ENCODE peak calls at places on chromosomes 4 and X, in eight cellular contexts. B, O, A, D, S, U, T and I are unnamed samples.

GRCh38 chr4:152220201-152220666 is 315.7 kb downstream of the FBXW7 start:
- DNase-seq in T (no peak), A (peak), B (no peak), D (peak), U (no peak), S (no peak), O (no peak), I (no peak)

GRCh38 chr4:153792007-153792892 is 3.4 kb upstream of the SFRP2 start:
- DNase-seq in S (peak), B (no peak), A (peak), O (no peak), D (peak), T (peak), U (peak), I (no peak)

GRCh38 chrX:121479406-121479805 is 432.0 kb downstream of the GLUD2 start:
- DNase-seq in S (no peak), U (no peak), T (no peak), D (no peak), A (no peak), O (no peak), B (no peak), I (no peak)

GRCh38 chrX:6129751-6130150 is 98.9 kb downstream of the NLGN4X start:
- DNase-seq in U (no peak), S (no peak), B (no peak), D (no peak), A (no peak), T (no peak), O (no peak), I (no peak)

GRCh38 chr4:156660470-156660869 is 311.1 kb downstream of the PDGFC start:
- DNase-seq in A (no peak), O (no peak), B (no peak), D (no peak), S (no peak), T (no peak), U (no peak), I (no peak)

GRCh38 chrX:23637187-23637586 is 30.1 kb upstream of the PRDX4 start:
- DNase-seq in S (no peak), U (no peak), A (no peak), D (no peak), T (no peak), O (no peak), B (no peak), I (no peak)

GRCh38 chr4:20272411-20272872 is 20.7 kb downstream of the SLIT2 start:
- DNase-seq in A (peak), T (no peak), U (no peak), B (no peak), O (no peak), D (no peak), S (no peak), I (no peak)

GRCh38 chrX:65900850-65901844 is 138.7 kb downstream of the VSIG4 start:
- DNase-seq in A (no peak), B (no peak), O (no peak), U (no peak), S (no peak), D (no peak), T (no peak), I (no peak)

GRCh38 chrX:15838017-15838416 is 16.6 kb downstream of the AP1S2 start:
- DNase-seq in D (no peak), O (no peak), U (no peak), S (no peak), T (no peak), A (no peak), B (no peak), I (no peak)

GRCh38 chr4:27518876-27519275 is 658.2 kb downstream of the STIM2 start:
- DNase-seq in U (no peak), A (no peak), B (no peak), D (no peak), T (no peak), S (no peak), O (no peak), I (no peak)

GRCh38 chr4:71130827-71131603 is 137.6 kb downstream of the DCK start:
- DNase-seq in S (peak), T (no peak), O (no peak), B (no peak), D (no peak), U (no peak), A (peak), I (no peak)

GRCh38 chr4:72208421-72209075 is 176.7 kb downstream of the NPFFR2 start:
- DNase-seq in T (no peak), S (peak), B (no peak), D (no peak), O (no peak), U (no peak), A (no peak), I (no peak)

GRCh38 chr4:54063737-54064316 is 578 bp downstream of the CHIC2 start:
- DNase-seq in O (peak), D (peak), B (peak), S (peak), U (peak), T (peak), A (peak), I (peak)

GRCh38 chr4:186787536-186787935 is 63.9 kb upstream of the FAT1 start:
- DNase-seq in T (no peak), B (no peak), D (no peak), A (no peak), S (no peak), O (no peak), U (no peak), I (no peak)

GRCh38 chr4:8316251-8316771 is 46.8 kb downstream of the HTRA3 start:
- DNase-seq in A (no peak), B (no peak), O (no peak), D (no peak), U (no peak), T (no peak), S (no peak), I (no peak)

GRCh38 chr4:86670739-86671138 is 76.6 kb downstream of the PTPN13 start:
- DNase-seq in D (no peak), S (peak), O (no peak), B (no peak), U (no peak), T (no peak), A (peak), I (no peak)

GRCh38 chr4:23242962-23243361 is 550.2 kb downstream of the GBA3 start:
- DNase-seq in U (no peak), A (no peak), B (no peak), O (no peak), T (no peak), D (no peak), S (no peak), I (no peak)
- H3K4me3 ChIP-seq in U (no peak), A (no peak), B (no peak), O (no peak), T (no peak), D (no peak), S (no peak), I (no peak)

DNA sequence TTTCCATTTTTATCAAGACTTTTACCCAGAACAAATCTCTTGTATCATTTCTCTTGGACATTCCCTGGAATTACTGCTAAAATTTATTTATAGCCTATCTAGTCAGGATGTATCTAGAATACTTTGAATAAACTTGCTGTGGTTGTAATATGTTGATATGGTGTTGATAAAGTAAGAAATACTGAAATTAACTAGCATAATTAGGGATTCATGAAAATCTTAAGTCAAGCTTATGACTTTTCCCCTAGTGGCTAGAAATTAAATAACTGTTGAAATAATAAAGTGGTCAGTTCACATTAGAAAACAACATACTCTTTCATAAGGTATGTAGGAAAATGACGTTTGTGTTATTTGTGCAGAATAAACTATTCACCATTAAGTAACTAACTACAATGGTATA is 73.1 kb upstream of the ANKRD50 start:
- DNase-seq in O (no peak), S (no peak), B (no peak), T (no peak), U (no peak), A (no peak), D (no peak), I (no peak)
- TF ChIP-seq CTCF in O (no peak), S (no peak), B (no peak), T (no peak), U (no peak), A (no peak), D (no peak), I (peak)

GRCh38 chrX:19682712-19683331 is 167.5 kb upstream of the MAP3K15 start:
- DNase-seq in U (peak), B (peak), O (no peak), D (peak), T (peak), A (peak), S (peak), I (no peak)
- H3K4me3 ChIP-seq in U (no peak), B (peak), O (no peak), D (no peak), T (peak), A (no peak), S (no peak), I (no peak)

GRCh38 chrX:71657267-71657666 is 10.1 kb upstream of the LOC101059915 start:
- DNase-seq in T (no peak), D (no peak), S (no peak), A (no peak), U (no peak), O (no peak), B (no peak), I (no peak)

GRCh38 chrX:71653344-71653743 is 14.0 kb upstream of the LOC101059915 start:
- DNase-seq in D (no peak), B (no peak), U (no peak), A (no peak), S (no peak), T (peak), O (no peak), I (no peak)

GRCh38 chrX:71650333-71650969 is 16.9 kb upstream of the LOC101059915 start:
- DNase-seq in U (no peak), T (peak), A (no peak), S (no peak), O (no peak), B (no peak), D (no peak), I (peak)

GRCh38 chrX:71652405-71652804 is 14.9 kb upstream of the LOC101059915 start:
- DNase-seq in A (peak), D (no peak), T (peak), O (no peak), U (no peak), B (no peak), S (peak), I (peak)
- TF ChIP-seq CTCF in A (peak), D (peak), T (peak), O (peak), U (peak), B (peak), S (peak), I (peak)

GRCh38 chrX:28586891-28587635 is at the start of gene IL1RAPL1:
- DNase-seq in T (no peak), A (peak), O (no peak), B (no peak), D (no peak), U (no peak), S (peak), I (peak)
- H3K4me3 ChIP-seq in T (peak), A (peak), O (peak), B (peak), D (no peak), U (peak), S (peak), I (no peak)